ENCODE peak calls at places on chromosomes 11 and 22, in five cellular contexts. G, B, F, K and A are unnamed samples.

GRCh38 chr22:19909350-19910179 is 32.0 kb upstream of the COMT start:
- DNase-seq in G (peak; percentile 68), B (peak; percentile 92), F (peak; percentile 84), K (peak; percentile 88), A (peak; percentile 79)

GRCh38 chr11:107705027-107705426 is 6.8 kb downstream of the SLN start:
- DNase-seq in G (peak; percentile 62), B (no peak), F (no peak), K (no peak), A (no peak)

GRCh38 chr11:488579-488978 is 18.5 kb downstream of the RNH1 start:
- DNase-seq in G (no peak), B (peak; percentile 45), F (no peak), K (no peak), A (peak; percentile 51)

GRCh38 chr11:65827774-65828156 is 6.0 kb upstream of the SNX32 start:
- DNase-seq in G (no peak), B (no peak), F (no peak), K (no peak), A (no peak)

GRCh38 chr11:130522284-130522961 is 74.0 kb downstream of the ADAMTS15 start:
- DNase-seq in G (peak; percentile 81), B (peak; percentile 96), F (peak; percentile 94), K (peak; percentile 85), A (peak; percentile 80)

GRCh38 chr11:16326679-16327297 is 29.6 kb downstream of the SOX6 start:
- DNase-seq in G (no peak), B (no peak), F (no peak), K (no peak), A (no peak)

GRCh38 chr22:19488884-19489843 is 9.4 kb downstream of the CDC45 start:
- DNase-seq in G (peak; percentile 14), B (no peak), F (no peak), K (no peak), A (no peak)

GRCh38 chr11:96337541-96338530 is 5.2 kb downstream of the MAML2 start:
- DNase-seq in G (no peak), B (no peak), F (no peak), K (no peak), A (no peak)

GRCh38 chr11:111735262-111736116 is 30.7 kb downstream of the PPP2R1B start:
- DNase-seq in G (peak; percentile 56), B (peak; percentile 85), F (peak; percentile 88), K (no peak), A (peak; percentile 46)

GRCh38 chr11:75802913-75803820 is 11.8 kb upstream of the UVRAG start:
- DNase-seq in G (peak; percentile 68), B (peak; percentile 72), F (peak; percentile 82), K (no peak), A (peak; percentile 80)

GRCh38 chr22:33917744-33918406 is 2.4 kb downstream of the LARGE1 start:
- DNase-seq in G (peak; percentile 26), B (no peak), F (no peak), K (no peak), A (no peak)

GRCh38 chr11:120068114-120068573 is 69.8 kb downstream of the TRIM29 start:
- DNase-seq in G (no peak), B (no peak), F (no peak), K (no peak), A (no peak)

GRCh38 chr22:18024276-18024939 is at the start of gene MICAL3:
- DNase-seq in G (peak; percentile 61), B (peak; percentile 79), F (no peak), K (peak; percentile 80), A (peak; percentile 80)

GRCh38 chr22:22376352-22376706 is 131.7 kb downstream of the VPREB1 start:
- DNase-seq in G (no peak), B (no peak), F (no peak), K (no peak), A (no peak)

GRCh38 chr22:43011079-43011478 is 3.9 kb downstream of the PACSIN2 start:
- DNase-seq in G (no peak), B (no peak), F (no peak), K (no peak), A (peak; percentile 52)

GRCh38 chr22:42992886-42993479 is 22.0 kb downstream of the PACSIN2 start:
- DNase-seq in G (no peak), B (no peak), F (no peak), K (no peak), A (no peak)

DNA sequence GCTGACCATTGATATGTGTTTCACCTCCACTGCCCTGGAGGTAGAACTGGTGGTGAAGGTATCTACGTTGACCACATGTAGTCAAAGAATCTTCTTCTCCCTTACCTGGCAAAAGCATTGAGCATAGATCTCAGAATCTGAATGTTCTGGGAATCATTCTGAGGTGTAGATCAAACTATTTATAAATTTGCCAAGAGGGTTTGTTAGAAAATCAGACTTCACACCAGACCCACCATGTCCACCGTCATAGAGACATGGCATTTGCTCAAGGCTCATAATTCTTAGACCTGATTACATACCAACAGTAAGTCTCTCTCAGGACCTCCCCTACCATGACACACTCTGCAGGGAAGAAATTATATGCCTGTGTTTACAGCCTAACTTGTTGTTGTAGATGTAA is at the start of gene OR8B2:
- DNase-seq in G (no peak), B (no peak), F (no peak), K (no peak), A (no peak)
- H3K4me1 ChIP-seq in G (no peaks in the 10 kb centered on the region), B (no peaks in the 10 kb centered on the region), F (no peaks in the 10 kb centered on the region), K (no peaks in the 10 kb centered on the region), A (no peaks in the 10 kb centered on the region)

GRCh38 chr22:45210577-45211431 is 29.9 kb downstream of the KIAA0930 start:
- DNase-seq in G (no peak), B (peak; percentile 43), F (no peak), K (peak; percentile 35), A (no peak)

GRCh38 chr22:45211435-45211834 is 29.3 kb downstream of the KIAA0930 start:
- DNase-seq in G (no peak), B (peak; percentile 30), F (no peak), K (peak; percentile 48), A (no peak)

GRCh38 chr22:45208696-45208992 is 32.0 kb downstream of the KIAA0930 start:
- DNase-seq in G (no peak), B (no peak), F (no peak), K (peak; percentile 22), A (no peak)

GRCh38 chr22:45208993-45209838 is 31.5 kb downstream of the KIAA0930 start:
- DNase-seq in G (peak; percentile 26), B (peak; percentile 64), F (no peak), K (peak; percentile 54), A (peak; percentile 43)

GRCh38 chr22:45210174-45210573 is 30.5 kb downstream of the KIAA0930 start:
- DNase-seq in G (no peak), B (peak; percentile 30), F (no peak), K (peak; percentile 19), A (no peak)
- H3K4me1 ChIP-seq in G (peaks cover 37% of the 10 kb centered on the region), B (no peaks in the 10 kb centered on the region), F (peaks cover 11% of the 10 kb centered on the region), K (no peaks in the 10 kb centered on the region), A (no peaks in the 10 kb centered on the region)

GRCh38 chr22:37635157-37635556 is 4.3 kb upstream of the SH3BP1 start:
- DNase-seq in G (no peak), B (no peak), F (no peak), K (no peak), A (no peak)
- H3K4me1 ChIP-seq in G (peaks cover 7% of the 10 kb centered on the region), B (peaks cover 21% of the 10 kb centered on the region), F (peaks cover 55% of the 10 kb centered on the region), K (peaks cover 48% of the 10 kb centered on the region), A (peaks cover 3% of the 10 kb centered on the region)

GRCh38 chr11:74009230-74009547 is 304 bp upstream of the UCP3 start:
- DNase-seq in G (no peak), B (no peak), F (no peak), K (no peak), A (no peak)
- H3K4me1 ChIP-seq in G (no peaks in the 10 kb centered on the region), B (peaks cover 46% of the 10 kb centered on the region), F (peaks cover 26% of the 10 kb centered on the region), K (peaks cover 16% of the 10 kb centered on the region), A (no peaks in the 10 kb centered on the region)